ENCODE peak calls at places on chromosomes 12 and 14, in five cellular contexts. U is mammary epithelial cell, P is esophagus squamous epithelium, Q is lower leg skin, L is mesothelial cell of epicardium. Y is an unnamed sample.

GRCh38 chr12:132465269-132466190 is 24.4 kb upstream of the FBRSL1 start:
- DNase-seq in U (no peak), P (no peak), Q (no peak), L (no peak), Y (no peak)

GRCh38 chr12:14307004-14307403 is 58.5 kb upstream of the ATF7IP start:
- DNase-seq in P (no peak), L (no peak), U (no peak), Q (no peak), Y (no peak)

GRCh38 chr12:3150820-3151590 is 73.8 kb downstream of the TSPAN9 start:
- DNase-seq in L (peak), U (no peak), P (no peak), Q (no peak), Y (no peak)

GRCh38 chr12:91129662-91130362 is 18.5 kb upstream of the LUM start:
- DNase-seq in U (no peak), P (no peak), Q (no peak), L (no peak), Y (no peak)

GRCh38 chr12:119089668-119090013 is 89.1 kb upstream of the HSPB8 start:
- DNase-seq in P (no peak), Q (no peak), L (no peak), U (no peak), Y (no peak)

GRCh38 chr12:14167005-14167628 is 185.7 kb upstream of the GRIN2B start:
- DNase-seq in L (peak), Q (no peak), U (peak), P (no peak), Y (no peak)

GRCh38 chr14:35231207-35231755 is 60.9 kb upstream of the PSMA6 start:
- DNase-seq in P (no peak), L (no peak), U (no peak), Q (no peak), Y (no peak)

GRCh38 chr14:74919421-74920165 is 3.5 kb downstream of the RPS6KL1 start:
- DNase-seq in L (no peak), Q (peak), P (no peak), U (peak), Y (no peak)

GRCh38 chr12:106195638-106196037 is 52.2 kb downstream of the CKAP4 start:
- DNase-seq in L (no peak), P (no peak), U (no peak), Q (peak), Y (no peak)

GRCh38 chr12:102119674-102120563 is at the start of the genes NUP37 and PARPBP:
- DNase-seq in U (peak), P (peak), L (peak), Q (peak), Y (peak)
- TF ChIP-seq CTCF in U (no peak), P (no peak), L (no peak), Q (no peak), Y (no peak)

GRCh38 chr12:89354630-89354931 is 2.3 kb upstream of the DUSP6 start:
- DNase-seq in U (no peak), L (no peak), Q (no peak), P (no peak), Y (no peak)

GRCh38 chr12:89357297-89357730 is 5.0 kb upstream of the DUSP6 start:
- DNase-seq in U (no peak), L (no peak), P (no peak), Q (no peak), Y (no peak)

GRCh38 chr12:89353823-89354629 is 1.7 kb upstream of the DUSP6 start:
- DNase-seq in P (peak), L (peak), Q (peak), U (peak), Y (peak)

GRCh38 chr12:89356069-89356665 is 3.9 kb upstream of the DUSP6 start:
- DNase-seq in Q (no peak), U (no peak), P (no peak), L (no peak), Y (no peak)

DNA sequence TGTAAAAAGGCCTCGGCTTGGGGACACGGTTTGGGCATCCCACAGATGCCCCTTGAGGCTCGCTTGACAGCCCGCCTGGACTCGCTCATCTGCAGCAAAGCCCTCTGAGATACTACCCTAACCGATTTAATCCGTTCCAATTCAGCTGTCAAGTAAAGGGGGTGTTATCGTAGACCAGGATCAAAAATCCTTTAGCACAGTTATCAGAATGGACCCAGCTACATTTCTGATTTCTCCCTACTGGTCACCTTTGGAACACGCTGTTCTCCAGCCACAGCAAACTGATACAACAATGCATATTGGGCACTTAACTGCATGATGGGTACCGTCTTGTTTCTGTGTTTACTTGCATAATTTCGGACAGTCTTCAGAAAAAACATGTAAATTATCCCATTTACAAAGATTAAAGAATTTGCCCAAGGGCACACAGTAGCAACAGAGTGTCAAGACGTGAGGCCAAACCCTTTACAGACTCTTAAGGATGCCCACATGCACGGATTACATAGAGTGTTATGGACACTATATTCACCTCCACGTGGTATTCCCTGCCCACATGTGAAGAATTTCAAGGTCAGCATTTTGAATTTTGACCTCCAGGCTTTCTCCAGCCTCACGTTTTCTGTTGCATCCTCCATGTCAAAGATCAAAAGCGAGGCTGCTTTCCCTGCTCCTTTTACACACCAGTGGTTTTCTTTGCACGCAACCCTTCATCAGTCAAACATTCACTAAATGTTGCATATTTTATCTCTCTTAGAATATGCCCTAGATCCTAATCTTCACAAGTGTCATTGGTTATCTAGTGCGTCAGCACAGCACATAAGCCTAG is 3.2 kb upstream of the DUSP6 start:
- DNase-seq in P (no peak), L (no peak), U (peak), Q (no peak), Y (no peak)
- TF ChIP-seq CTCF in P (no peak), L (no peak), U (peak), Q (no peak), Y (peak)

GRCh38 chr14:33404964-33405574 is 466.4 kb downstream of the NPAS3 start:
- DNase-seq in Q (no peak), P (no peak), U (no peak), L (no peak), Y (no peak)

GRCh38 chr14:33401326-33401725 is 462.6 kb downstream of the NPAS3 start:
- DNase-seq in L (no peak), Q (no peak), U (no peak), P (no peak), Y (no peak)

GRCh38 chr14:33402604-33403003 is 463.9 kb downstream of the NPAS3 start:
- DNase-seq in P (no peak), U (no peak), Q (no peak), L (no peak), Y (no peak)

GRCh38 chr14:33406766-33407165 is 468.1 kb downstream of the NPAS3 start:
- DNase-seq in Q (no peak), P (no peak), L (no peak), U (no peak), Y (no peak)

GRCh38 chr14:33404054-33404453 is 465.4 kb downstream of the NPAS3 start:
- DNase-seq in P (no peak), L (no peak), U (peak), Q (no peak), Y (no peak)
- TF ChIP-seq CTCF in P (no peak), L (no peak), U (no peak), Q (no peak), Y (peak)

GRCh38 chr14:77407158-77407557 is 16.2 kb downstream of the NOXRED1 start:
- DNase-seq in U (no peak), Q (no peak), L (no peak), P (no peak), Y (no peak)

GRCh38 chr14:77406718-77407117 is 16.6 kb downstream of the NOXRED1 start:
- DNase-seq in U (no peak), P (no peak), Q (no peak), L (no peak), Y (no peak)

GRCh38 chr14:77406086-77406485 is 17.2 kb downstream of the NOXRED1 start:
- DNase-seq in U (no peak), P (no peak), Q (no peak), L (no peak), Y (no peak)

GRCh38 chr14:77403798-77404197 is 19.5 kb downstream of the NOXRED1 start:
- DNase-seq in L (no peak), Q (no peak), U (no peak), P (no peak), Y (no peak)

DNA sequence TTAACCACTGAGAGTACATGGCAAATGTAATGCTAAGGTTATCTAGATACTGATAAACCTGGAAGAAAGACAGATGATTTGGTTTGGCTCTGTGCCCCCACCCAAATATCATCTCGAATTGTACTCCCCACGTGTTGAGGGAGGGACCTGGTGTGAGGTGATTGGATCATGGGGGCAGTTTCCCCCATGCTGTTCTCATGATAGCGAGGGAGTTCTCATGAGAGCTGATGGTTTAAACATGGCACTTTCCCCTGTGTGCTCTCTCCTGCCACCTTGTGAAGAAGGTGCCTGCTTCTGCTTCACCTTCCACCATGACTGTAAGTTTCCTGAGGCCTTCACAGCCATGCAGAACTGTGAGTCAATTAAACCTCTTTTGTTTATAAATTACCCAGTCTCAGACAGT is 14.2 kb downstream of the NOXRED1 start:
- DNase-seq in P (no peak), U (peak), Q (no peak), L (no peak), Y (no peak)
- TF ChIP-seq CTCF in P (no peak), U (no peak), Q (no peak), L (no peak), Y (peak)

DNA sequence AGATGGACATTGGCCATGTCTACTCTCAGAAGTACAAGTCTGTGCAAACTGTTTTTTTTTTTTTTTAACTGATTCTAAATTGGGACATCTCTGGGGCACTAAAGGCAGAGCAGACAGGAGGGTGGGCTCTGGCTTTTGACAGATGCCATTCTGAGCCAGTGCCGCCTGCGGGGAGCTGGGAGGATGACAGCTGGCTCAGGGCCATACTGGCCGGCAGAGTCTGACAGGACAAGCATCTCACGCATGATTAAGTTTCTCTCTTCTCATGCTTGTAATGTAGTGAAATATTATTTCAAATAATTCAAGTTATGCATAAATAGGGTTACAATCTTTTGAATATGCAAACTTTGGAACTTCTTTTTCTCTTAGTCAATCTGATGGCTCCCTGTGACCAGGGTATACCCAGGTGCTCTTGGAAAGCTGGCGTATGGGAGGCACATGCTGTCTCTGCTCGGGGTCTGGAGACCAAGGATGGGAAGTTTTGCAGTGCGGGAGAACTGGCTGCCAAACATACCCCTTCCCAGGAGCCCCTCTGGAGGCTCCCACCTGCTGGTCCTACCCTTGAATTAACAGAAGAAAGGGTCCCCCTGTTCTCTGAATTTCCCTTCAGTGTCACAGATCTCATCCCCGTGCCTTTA is 7.6 kb downstream of the CDCA4 start:
- DNase-seq in L (no peak), Q (no peak), U (no peak), P (no peak), Y (no peak)
- TF ChIP-seq CTCF in L (no peak), Q (no peak), U (no peak), P (no peak), Y (no peak)

GRCh38 chr12:53743277-53744129 is 8.3 kb downstream of the CISTR start:
- DNase-seq in L (peak), P (no peak), Q (peak), U (peak), Y (no peak)

GRCh38 chr12:53748072-53748840 is 3.5 kb downstream of the CISTR start:
- DNase-seq in P (no peak), L (no peak), Q (no peak), U (no peak), Y (no peak)

GRCh38 chr12:53744730-53745129 is 7.0 kb downstream of the CISTR start:
- DNase-seq in P (no peak), U (no peak), Q (no peak), L (no peak), Y (no peak)

GRCh38 chr12:53744130-53744441 is 7.7 kb downstream of the CISTR start:
- DNase-seq in P (no peak), U (no peak), Q (no peak), L (no peak), Y (no peak)

DNA sequence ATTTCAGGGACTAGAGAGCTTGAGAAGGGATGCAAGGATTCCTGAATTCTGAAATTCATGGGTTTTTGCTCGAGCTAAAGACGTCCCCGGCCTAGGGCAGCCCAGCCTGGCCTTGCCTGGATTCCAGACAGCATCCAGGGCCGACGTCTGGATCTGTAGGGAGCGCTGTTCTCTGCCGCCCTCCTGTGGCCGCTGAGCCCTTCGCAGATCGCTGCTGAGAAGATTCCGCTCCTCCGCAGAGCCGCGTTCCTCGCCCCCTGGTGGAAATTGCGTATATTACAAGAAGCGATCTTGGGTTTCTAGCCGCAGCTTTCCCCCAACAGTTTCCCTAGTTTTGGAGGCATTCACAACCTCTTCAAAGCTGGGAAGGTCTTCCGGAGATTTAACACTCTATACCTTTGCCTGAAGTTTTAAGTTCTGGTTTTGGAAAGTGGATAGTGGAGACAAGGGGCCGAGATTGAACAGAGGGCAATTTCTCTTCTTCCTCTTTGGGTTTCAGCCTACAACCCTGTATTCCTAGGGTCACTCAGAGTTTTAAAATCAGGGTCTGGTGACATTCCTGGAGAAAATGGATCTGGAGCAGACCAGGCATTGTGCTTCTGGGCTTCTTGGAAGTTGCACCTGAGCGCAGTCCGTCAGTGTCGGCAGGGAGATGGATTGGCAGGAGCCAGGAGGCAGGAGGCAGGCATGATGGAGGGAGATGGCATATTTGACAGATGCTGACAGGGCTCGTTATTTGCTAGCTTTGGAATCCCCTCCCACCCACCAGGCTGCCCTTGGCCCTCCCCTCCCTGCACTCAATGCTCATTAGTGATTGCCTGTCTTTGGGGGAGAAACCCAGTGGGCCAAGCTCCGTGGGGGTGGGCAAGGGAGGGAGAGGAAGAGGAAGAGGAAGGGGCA is 4.9 kb downstream of the CISTR start:
- DNase-seq in P (peak), Q (peak), L (peak), U (peak), Y (peak)
- TF ChIP-seq CTCF in P (peak), Q (no peak), L (peak), U (peak), Y (peak)

Y was measured in osteocyte.